ENCODE peak calls at places on chromosomes 7 and 10, in four cellular contexts. Y is H9, F is gastrocnemius medialis, T is neural progenitor cell. L is an unnamed sample.

GRCh38 chr10:69819713-69820506 is 18.2 kb downstream of the COL13A1 start:
- DNase-seq in Y (no peak), F (no peak), T (no peak), L (no peak)

GRCh38 chr10:18583575-18584270 is 67.7 kb downstream of the NSUN6 start:
- DNase-seq in F (no peak), T (no peak), Y (no peak), L (no peak)

GRCh38 chr10:1255166-1255565 is 199.0 kb downstream of the WDR37 start:
- DNase-seq in T (no peak), Y (no peak), F (no peak), L (no peak)

GRCh38 chr7:80681272-80681885 is 42.9 kb downstream of the CD36 start:
- DNase-seq in T (no peak), F (no peak), Y (no peak), L (no peak)

GRCh38 chr7:139720705-139721231 is 57.0 kb downstream of the HIPK2 start:
- DNase-seq in F (no peak), Y (no peak), T (no peak), L (no peak)

GRCh38 chr10:107971411-107971810 is 806.9 kb upstream of the SORCS1 start:
- DNase-seq in T (no peak), Y (no peak), F (no peak), L (no peak)

GRCh38 chr7:78620931-78621330 is 822.4 kb downstream of the PHTF2 start:
- DNase-seq in T (peak; percentile 78), F (no peak), Y (peak; percentile 42), L (no peak)

GRCh38 chr7:101390901-101391301 is 28.2 kb downstream of the COL26A1 start:
- DNase-seq in F (no peak), Y (peak; percentile 69), T (peak; percentile 88), L (no peak)

GRCh38 chr10:125584954-125585353 is 98.0 kb downstream of the TEX36 start:
- DNase-seq in F (no peak), T (no peak), Y (no peak), L (no peak)

GRCh38 chr7:158160199-158160598 is 427.4 kb downstream of the PTPRN2 start:
- DNase-seq in F (no peak), Y (no peak), T (no peak), L (no peak)

GRCh38 chr10:34462993-34463392 is 352.1 kb downstream of the PARD3 start:
- DNase-seq in T (no peak), F (no peak), Y (no peak), L (no peak)

GRCh38 chr10:33981301-33981700 is 646.8 kb upstream of the NRP1 start:
- DNase-seq in Y (no peak), T (no peak), F (no peak), L (no peak)

GRCh38 chr10:75639726-75640125 is 208.3 kb downstream of the LRMDA start:
- DNase-seq in F (no peak), Y (no peak), T (no peak), L (no peak)

GRCh38 chr7:97971120-97971989 is 18.6 kb downstream of the OCM2 start:
- DNase-seq in F (no peak), T (peak; percentile 14), Y (no peak), L (no peak)

DNA sequence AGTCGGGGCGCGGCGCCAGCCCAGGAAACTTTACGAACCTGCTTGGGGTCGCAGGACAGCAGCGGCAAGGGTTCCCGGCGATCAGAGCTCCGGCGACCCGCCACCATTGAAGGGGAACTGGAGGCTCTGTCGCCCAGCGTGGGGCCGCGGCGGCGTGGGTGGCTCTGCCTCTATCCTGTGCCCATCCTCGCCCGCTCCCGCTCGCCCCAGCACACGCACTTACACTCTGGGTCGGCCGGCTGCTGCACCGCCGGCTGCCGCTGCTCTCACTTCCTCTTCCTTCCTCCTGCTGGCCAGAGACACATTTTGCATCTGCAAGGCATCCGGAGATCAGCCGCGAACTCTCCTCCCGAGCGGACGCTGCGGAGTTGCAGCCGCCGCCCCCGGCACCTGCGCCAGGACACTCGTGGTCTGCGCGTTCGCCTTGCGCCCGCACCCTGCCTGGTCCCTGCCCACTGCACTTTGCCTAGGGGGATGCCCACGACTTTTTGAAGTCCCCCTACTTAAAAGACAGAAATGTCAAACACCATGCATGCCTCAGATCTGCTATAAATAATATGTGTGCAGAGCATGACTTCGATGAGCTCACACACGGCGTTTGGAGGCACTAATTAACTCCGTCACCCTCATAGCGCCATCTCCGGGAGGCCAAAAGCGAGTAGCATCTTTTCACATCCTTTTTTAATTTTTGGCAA is at the start of gene ELMO1:
- DNase-seq in Y (peak; percentile 87), F (peak; percentile 45), T (peak; percentile 92), L (peak; percentile 85)
- H3K27ac ChIP-seq in Y (no peak within 1 kb of the TSS), F (peak within 1 kb of the TSS; percentile 81), T (peak within 1 kb of the TSS; percentile 23), L (peak within 1 kb of the TSS; percentile 74)

GRCh38 chr10:113097046-113097415 is 147.0 kb downstream of the TCF7L2 start:
- DNase-seq in Y (peak; percentile 14), F (no peak), T (no peak), L (no peak)
- H3K4me1 ChIP-seq in Y (peaks cover 7% of the 10 kb centered on the region), F (peaks cover 17% of the 10 kb centered on the region), T (peaks cover 21% of the 10 kb centered on the region), L (peaks cover 46% of the 10 kb centered on the region)

GRCh38 chr7:103989785-103990775 is 622 bp upstream of the RELN start:
- DNase-seq in Y (peak; percentile 58), T (peak; percentile 68), F (no peak), L (no peak)
- TF ChIP-seq CTCF in Y (peak; percentile 51), T (peak; percentile 41), F (no peak), L (no peak)

DNA sequence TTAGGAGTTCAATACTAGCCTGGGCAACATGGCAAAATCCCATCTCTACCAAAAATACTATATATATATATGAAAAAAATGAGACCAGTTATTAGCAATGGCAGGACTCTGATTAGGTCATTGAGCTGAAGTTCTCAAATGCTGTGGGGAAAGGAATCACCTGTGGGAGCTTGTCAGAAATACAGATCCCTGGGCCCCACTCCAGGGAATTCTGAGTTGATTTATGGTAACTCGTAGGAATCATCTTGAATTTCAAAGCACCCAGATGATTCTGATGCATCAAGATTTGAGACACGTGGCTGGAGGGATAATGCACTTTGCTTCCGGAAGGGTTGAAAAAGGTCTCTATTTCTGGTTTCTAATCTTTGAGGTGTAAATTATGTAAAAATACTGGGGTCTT is 1.0 kb upstream of the ANKRD1 start:
- DNase-seq in F (peak; percentile 55), T (no peak), Y (no peak), L (no peak)
- H3K27ac ChIP-seq in F (peak overlapping the region; percentile 86), T (no peak overlapping the region), Y (no peak overlapping the region), L (peak overlapping the region; percentile 2)

GRCh38 chr10:11557513-11557912 is 53.9 kb downstream of the USP6NL start:
- DNase-seq in T (no peak), F (no peak), Y (no peak), L (no peak)
- H3K4me1 ChIP-seq in T (no peaks in the 10 kb centered on the region), F (no peaks in the 10 kb centered on the region), Y (no peaks in the 10 kb centered on the region), L (peaks cover 4% of the 10 kb centered on the region)

GRCh38 chr7:156157409-156158012 is 345.2 kb upstream of the SHH start:
- DNase-seq in F (no peak), T (no peak), Y (no peak), L (no peak)

GRCh38 chr7:156158693-156159092 is 346.4 kb upstream of the SHH start:
- DNase-seq in F (no peak), Y (no peak), T (no peak), L (no peak)

GRCh38 chr7:156155988-156156733 is 343.9 kb upstream of the SHH start:
- DNase-seq in F (no peak), Y (no peak), T (peak; percentile 40), L (no peak)

GRCh38 chr7:156158213-156158612 is 345.9 kb upstream of the SHH start:
- DNase-seq in F (no peak), Y (no peak), T (no peak), L (no peak)

DNA sequence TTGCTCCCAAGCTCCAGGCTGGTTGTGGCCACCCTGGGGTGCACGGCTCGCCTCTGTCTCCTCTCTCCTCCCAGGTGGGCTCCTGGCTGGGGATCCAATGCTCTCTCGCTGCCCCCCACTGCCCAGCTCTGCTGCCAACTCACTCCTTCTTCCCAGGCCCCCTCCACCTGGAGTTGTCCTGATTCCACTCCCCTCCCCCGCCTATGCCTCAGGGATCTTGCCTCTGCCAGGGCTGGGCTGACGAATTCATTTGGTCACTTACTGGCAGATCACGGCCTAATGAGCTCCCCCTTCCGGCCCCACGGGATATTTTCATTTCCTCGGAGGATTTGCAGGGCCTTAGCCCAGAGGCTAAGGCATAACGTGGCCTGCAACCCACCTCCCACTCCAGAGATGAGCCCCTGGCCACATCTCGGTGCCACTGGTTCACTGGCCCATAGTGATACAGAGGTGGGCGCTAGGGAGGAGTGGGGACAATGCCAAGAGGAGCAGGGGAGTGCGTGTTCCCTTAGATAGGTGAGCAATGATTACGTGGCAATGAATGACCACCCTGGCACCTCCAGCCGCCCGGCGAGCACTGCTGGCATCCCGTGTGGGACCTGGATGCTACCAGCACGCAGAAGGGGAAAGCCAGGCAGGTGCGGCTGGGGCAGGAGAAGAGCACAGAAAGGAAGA is 344.6 kb upstream of the SHH start:
- DNase-seq in Y (peak; percentile 64), T (peak; percentile 76), F (no peak), L (no peak)
- TF ChIP-seq CTCF in Y (peak; percentile 64), T (peak; percentile 60), F (no peak), L (no peak)

DNA sequence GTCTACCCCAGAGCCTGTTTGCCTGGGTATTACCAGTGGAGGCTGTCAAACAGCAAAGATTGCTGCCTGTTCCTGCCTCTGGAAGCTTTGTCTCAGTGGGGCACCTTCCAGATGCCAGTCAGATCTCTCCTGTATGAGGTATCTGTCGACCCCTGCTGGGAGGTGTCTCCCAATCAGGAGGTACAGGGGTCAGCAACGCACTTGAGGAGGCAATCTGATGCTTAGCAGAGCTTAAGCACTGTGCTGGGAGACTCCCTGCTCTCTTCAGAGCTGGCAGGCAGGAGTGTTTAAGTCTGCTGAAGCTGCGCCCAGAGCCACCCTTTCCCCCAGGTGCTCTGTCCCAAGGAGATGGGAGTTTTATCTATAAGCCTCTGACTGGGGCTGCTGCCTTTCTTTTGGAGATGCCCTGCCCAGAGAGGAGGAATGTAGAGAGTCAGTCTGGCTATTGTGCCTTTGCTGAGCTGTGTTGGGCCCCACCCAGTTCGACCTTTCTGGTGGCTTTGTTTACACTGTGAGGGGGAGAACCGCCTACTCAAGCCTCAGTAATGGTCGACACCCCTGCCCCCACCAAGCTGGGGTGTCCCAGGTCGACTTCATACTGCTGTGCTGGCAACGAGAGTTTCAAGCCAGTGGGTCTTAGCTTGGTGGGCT is 62.2 kb downstream of the PPP1R9A start:
- DNase-seq in Y (peak; percentile 49), T (peak; percentile 44), F (no peak), L (no peak)
- H3K27ac ChIP-seq in Y (no peak overlapping the region), T (peak overlapping the region; percentile 36), F (no peak overlapping the region), L (no peak overlapping the region)

DNA sequence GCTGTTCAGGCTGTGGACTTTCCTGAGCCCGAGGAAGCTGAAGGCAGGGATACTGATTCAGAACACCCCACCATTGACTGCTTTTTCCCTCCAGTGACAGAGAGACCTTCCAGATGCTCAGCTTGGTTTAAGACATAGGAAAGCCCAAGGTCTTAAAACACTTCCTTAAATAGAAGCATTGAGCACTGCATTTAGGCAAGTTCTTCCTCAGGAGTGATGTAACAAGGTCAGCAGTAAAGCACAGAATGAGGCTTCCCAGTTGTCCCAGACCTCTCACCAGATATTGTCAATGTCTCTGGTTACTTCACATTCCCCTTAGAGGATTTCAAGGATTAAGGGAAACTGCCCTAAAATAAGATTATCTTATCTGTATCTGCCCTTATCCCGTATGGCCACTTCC is 19.6 kb upstream of the CDCA7L start:
- DNase-seq in F (no peak), T (no peak), Y (no peak), L (no peak)
- H3K4me1 ChIP-seq in F (no peaks in the 10 kb centered on the region), T (no peaks in the 10 kb centered on the region), Y (no peaks in the 10 kb centered on the region), L (no peaks in the 10 kb centered on the region)

DNA sequence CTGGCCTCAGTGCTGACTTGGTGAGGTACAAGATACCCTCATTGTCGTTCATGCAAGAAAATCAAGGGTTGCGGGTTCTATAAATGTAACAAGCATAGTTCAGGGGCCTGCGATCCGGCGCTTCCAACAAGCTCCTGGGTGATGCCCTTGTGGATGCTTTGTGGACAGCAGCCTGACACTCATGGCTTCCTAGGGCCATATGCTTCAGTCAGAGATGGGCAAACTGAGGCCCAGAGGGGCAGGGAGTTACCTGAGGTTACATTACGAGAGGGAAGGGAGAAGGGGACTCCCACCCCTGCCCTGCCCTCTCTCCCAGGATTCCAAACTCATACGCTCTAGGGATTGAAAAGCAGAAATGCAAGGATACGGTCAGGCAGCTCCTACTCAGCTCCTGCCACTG is 296.3 kb upstream of the ZMIZ1 start:
- DNase-seq in T (no peak), Y (no peak), F (no peak), L (no peak)
- TF ChIP-seq CTCF in T (no peak), Y (no peak), F (no peak), L (no peak)